ENCODE peak calls at places on chromosome 1, in nine cellular contexts. T is left ventricle myocardium inferior; M is AG08396; I is GM03348; S is H9; C is activated T-cell treated with anti-CD3 and anti-CD28 coated beads for 1 hour; F is activated CD8-positive, alpha-beta memory T cell treated with anti-CD3 and anti-CD28 coated beads, Interleukin-2, amount 50 U/mL, for 48 hours; U is fibroblast of the conjunctiva; N is COLO829. Q is an unnamed sample.

GRCh38 chr1:6634278-6635052 is 9.8 kb downstream of the THAP3 start:
- DNase-seq in F (peak), U (no peak), T (peak), N (no peak), C (peak), S (peak), I (peak), M (peak), Q (no peak)

GRCh38 chr1:41963636-41964035 is 44.9 kb upstream of the HIVEP3 start:
- DNase-seq in I (peak), F (no peak), T (no peak), S (no peak), C (no peak), U (no peak), M (no peak), N (no peak), Q (no peak)

GRCh38 chr1:49106438-49106837 is 329.7 kb upstream of the BEND5 start:
- DNase-seq in M (no peak), S (no peak), N (no peak), C (no peak), I (no peak), T (no peak), U (no peak), F (no peak), Q (no peak)

GRCh38 chr1:232059726-232060360 is 433.3 kb downstream of the DISC1 start:
- DNase-seq in F (no peak), N (no peak), C (no peak), I (no peak), U (no peak), S (no peak), M (no peak), T (no peak), Q (no peak)

GRCh38 chr1:84754376-84754672 is 64.1 kb upstream of the SSX2IP start:
- DNase-seq in C (no peak), M (no peak), N (no peak), I (no peak), T (no peak), S (no peak), U (no peak), F (no peak), Q (no peak)

GRCh38 chr1:1162597-1163537 is 10.8 kb upstream of the TTLL10 start:
- DNase-seq in M (no peak), F (no peak), T (no peak), C (no peak), N (no peak), S (peak), I (no peak), U (no peak), Q (no peak)

GRCh38 chr1:211469938-211470529 is 21.9 kb downstream of the RD3 start:
- DNase-seq in C (peak), N (peak), M (peak), T (peak), I (peak), S (peak), U (peak), F (peak), Q (peak)

GRCh38 chr1:109467301-109467777 is 993 bp downstream of the SYPL2 start:
- DNase-seq in S (peak), F (no peak), C (no peak), M (no peak), N (no peak), I (no peak), T (no peak), U (no peak), Q (no peak)

GRCh38 chr1:224542783-224543440 is 73.2 kb upstream of the CNIH3 start:
- DNase-seq in T (no peak), N (peak), F (no peak), S (no peak), C (no peak), I (peak), M (peak), U (peak), Q (peak)

GRCh38 chr1:218600968-218601367 is 255.8 kb downstream of the TGFB2 start:
- DNase-seq in I (no peak), C (no peak), M (no peak), S (no peak), T (no peak), U (no peak), F (no peak), N (no peak), Q (no peak)

GRCh38 chr1:162908780-162909179 is 47.8 kb upstream of the CCDC190 start:
- DNase-seq in T (no peak), M (peak), I (peak), C (no peak), S (no peak), U (peak), N (no peak), F (no peak), Q (peak)

GRCh38 chr1:246602194-246602593 is 35.9 kb downstream of the CNST start:
- DNase-seq in I (no peak), M (no peak), S (no peak), T (no peak), N (no peak), F (no peak), C (no peak), U (no peak), Q (no peak)

GRCh38 chr1:226372885-226373284 is 35.0 kb downstream of the PARP1 start:
- DNase-seq in M (no peak), I (no peak), T (peak), S (no peak), N (no peak), F (no peak), U (no peak), C (no peak), Q (no peak)

GRCh38 chr1:62436039-62436465 is 797 bp upstream of the USP1 start:
- DNase-seq in S (no peak), F (peak), N (no peak), I (peak), M (no peak), T (peak), U (no peak), C (peak), Q (no peak)

GRCh38 chr1:54571326-54571725 is 23.3 kb downstream of the ACOT11 start:
- DNase-seq in C (no peak), M (no peak), U (no peak), F (no peak), N (no peak), S (no peak), I (no peak), T (no peak), Q (no peak)

GRCh38 chr1:37446874-37447273 is 27.5 kb upstream of the ZC3H12A start:
- DNase-seq in F (no peak), U (no peak), I (no peak), S (no peak), N (no peak), T (no peak), C (no peak), M (no peak), Q (no peak)

GRCh38 chr1:24355466-24355865 is 36.3 kb downstream of the GRHL3 start:
- DNase-seq in U (no peak), F (no peak), C (no peak), T (no peak), S (no peak), M (no peak), I (no peak), N (no peak), Q (no peak)

GRCh38 chr1:219526074-219526473 is 86.8 kb downstream of the ZC3H11B start:
- DNase-seq in U (no peak), S (no peak), F (no peak), I (no peak), T (no peak), M (no peak), N (no peak), C (no peak), Q (no peak)

GRCh38 chr1:205017766-205018165 is 25.2 kb upstream of the CNTN2 start:
- DNase-seq in I (no peak), M (no peak), U (no peak), F (no peak), N (no peak), S (no peak), T (no peak), C (no peak), Q (no peak)

GRCh38 chr1:235943581-235944114 is 76.9 kb upstream of the LYST start:
- DNase-seq in N (no peak), C (no peak), T (no peak), I (peak), U (no peak), M (peak), F (no peak), S (no peak), Q (no peak)

GRCh38 chr1:166884040-166884642 is 8.1 kb upstream of the TADA1 start:
- DNase-seq in N (no peak), S (peak), C (peak), M (peak), F (peak), T (peak), U (no peak), I (peak), Q (no peak)

GRCh38 chr1:235527196-235527814 is 23.1 kb upstream of the B3GALNT2 start:
- DNase-seq in T (no peak), C (no peak), M (peak), U (no peak), S (no peak), F (no peak), I (no peak), N (no peak), Q (no peak)

GRCh38 chr1:181119076-181119989 is 30.8 kb downstream of the IER5 start:
- DNase-seq in U (no peak), M (no peak), I (no peak), C (no peak), N (no peak), T (no peak), F (no peak), S (no peak), Q (no peak)

GRCh38 chr1:112524251-112524650 is 15.5 kb downstream of the WNT2B start:
- DNase-seq in F (no peak), C (no peak), U (no peak), I (no peak), M (no peak), T (peak), N (no peak), S (peak), Q (no peak)

GRCh38 chr1:56477164-56478111 is 101.9 kb downstream of the PLPP3 start:
- DNase-seq in M (peak), S (peak), I (peak), T (peak), N (no peak), F (no peak), C (no peak), U (peak), Q (no peak)

GRCh38 chr1:67834246-67834877 is 1.1 kb upstream of the GNG12 start:
- DNase-seq in I (no peak), M (no peak), U (no peak), N (no peak), F (no peak), S (no peak), C (no peak), T (no peak), Q (no peak)

GRCh38 chr1:161198877-161199431 is at the start of gene ADAMTS4:
- DNase-seq in M (peak), C (no peak), S (peak), T (peak), U (peak), N (no peak), F (no peak), I (peak), Q (peak)

GRCh38 chr1:69737527-69738176 is 169.9 kb downstream of the LRRC7 start:
- DNase-seq in M (peak), F (no peak), U (peak), N (peak), S (peak), T (no peak), I (peak), C (no peak), Q (peak)

GRCh38 chr1:33039840-33040239 is 3.2 kb upstream of the AK2 start:
- DNase-seq in C (no peak), T (no peak), F (no peak), U (no peak), N (no peak), S (no peak), M (no peak), I (no peak), Q (no peak)

GRCh38 chr1:244180256-244180655 is 129.2 kb downstream of the ZBTB18 start:
- DNase-seq in I (no peak), U (no peak), S (no peak), N (no peak), F (no peak), M (no peak), T (no peak), C (no peak), Q (no peak)

GRCh38 chr1:220843481-220844011 is 35.7 kb upstream of the HLX start:
- DNase-seq in N (peak), I (no peak), F (no peak), C (no peak), U (peak), T (peak), S (no peak), M (no peak), Q (peak)

GRCh38 chr1:181490740-181491712 is 7.7 kb downstream of the CACNA1E start:
- DNase-seq in C (no peak), U (no peak), M (no peak), S (no peak), N (no peak), F (no peak), I (no peak), T (no peak), Q (no peak)

GRCh38 chr1:10892138-10893065 is 96.0 kb upstream of the CASZ1 start:
- DNase-seq in C (no peak), S (no peak), I (no peak), N (no peak), M (no peak), U (no peak), F (no peak), T (no peak), Q (no peak)

GRCh38 chr1:154158307-154159125 is 3.6 kb upstream of the NUP210L start:
- DNase-seq in S (no peak), U (no peak), M (no peak), I (no peak), C (no peak), T (no peak), F (peak), N (peak), Q (no peak)

GRCh38 chr1:234186037-234186688 is 187.1 kb upstream of the COA6 start:
- DNase-seq in C (no peak), S (no peak), F (no peak), T (no peak), M (no peak), I (no peak), U (no peak), N (no peak), Q (no peak)

GRCh38 chr1:74835046-74835445 is 102.1 kb downstream of the TYW3 start:
- DNase-seq in N (no peak), T (no peak), I (no peak), S (no peak), U (no peak), F (no peak), M (peak), C (no peak), Q (peak)

GRCh38 chr1:23865543-23865930 is 2.6 kb downstream of the FUCA1 start:
- DNase-seq in U (no peak), N (peak), T (no peak), C (no peak), M (peak), F (no peak), S (no peak), I (no peak), Q (peak)

GRCh38 chr1:11280719-11281376 is 7.8 kb downstream of the UBIAD1 start:
- DNase-seq in F (no peak), S (no peak), U (no peak), M (no peak), I (no peak), C (no peak), N (no peak), T (no peak), Q (no peak)

GRCh38 chr1:152043870-152044269 is 7.1 kb upstream of the S100A11 start:
- DNase-seq in U (no peak), M (no peak), I (no peak), S (peak), T (no peak), N (no peak), F (no peak), C (no peak), Q (no peak)

Q was measured in AG09319.